ENCODE peak calls at places on chromosomes 7 and 10, in eight cellular contexts. R, K, Z, B, C, W, Y and I are unnamed samples.

GRCh38 chr7:82229164-82229563 is 214.4 kb downstream of the CACNA2D1 start:
- DNase-seq in R (no peak), K (no peak), Z (no peak), B (no peak), C (no peak), W (no peak), Y (no peak), I (no peak)

GRCh38 chr7:81956520-81956919 is 186.7 kb upstream of the HGF start:
- DNase-seq in R (peak), K (no peak), Z (peak), B (peak), C (no peak), W (peak), Y (peak), I (no peak)

GRCh38 chr7:142875456-142875855 is 10.1 kb downstream of the TRPV6 start:
- DNase-seq in R (no peak), K (no peak), Z (no peak), B (no peak), C (no peak), W (no peak), Y (no peak), I (no peak)

GRCh38 chr7:129615018-129615417 is 3.5 kb downstream of the NRF1 start:
- DNase-seq in R (peak), K (no peak), Z (peak), B (no peak), C (no peak), W (no peak), Y (peak), I (no peak)

GRCh38 chr7:29898301-29898700 is 91.3 kb downstream of the SCRN1 start:
- DNase-seq in R (no peak), K (no peak), Z (no peak), B (no peak), C (no peak), W (no peak), Y (no peak), I (no peak)

GRCh38 chr10:13414855-13415254 is 66.8 kb upstream of the SEPHS1 start:
- DNase-seq in R (no peak), K (no peak), Z (no peak), B (peak), C (peak), W (peak), Y (peak), I (no peak)

GRCh38 chr10:128054163-128054970 is 71.9 kb downstream of the MKI67 start:
- DNase-seq in R (no peak), K (no peak), Z (no peak), B (no peak), C (peak), W (no peak), Y (no peak), I (peak)

GRCh38 chr10:25068152-25069058 is 52.0 kb downstream of the THNSL1 start:
- DNase-seq in R (no peak), K (peak), Z (peak), B (peak), C (no peak), W (no peak), Y (peak), I (peak)

GRCh38 chr7:157423348-157423747 is 86.5 kb downstream of the DNAJB6 start:
- DNase-seq in R (no peak), K (no peak), Z (no peak), B (no peak), C (no peak), W (no peak), Y (no peak), I (no peak)

GRCh38 chr7:7902845-7903244 is 65.8 kb upstream of the GLCCI1 start:
- DNase-seq in R (no peak), K (no peak), Z (no peak), B (no peak), C (no peak), W (no peak), Y (no peak), I (no peak)